ENCODE peak calls at places on chromosomes 5 and 9, in four cellular contexts. One of them, this sample, is unnamed.

GRCh38 chr9:7534211-7534935 is 265.2 kb downstream of the DMAC1 start:
- DNase-seq in H9: no peak
- DNase-seq in IMR-90: no peak
- DNase-seq in H1: no peak
- DNase-seq in this sample: no peak

GRCh38 chr5:137619191-137619870 is 116.6 kb downstream of the KLHL3 start:
- DNase-seq in H9: no peak
- DNase-seq in IMR-90: peak; percentile 81
- DNase-seq in H1: no peak
- DNase-seq in this sample: no peak

GRCh38 chr9:121556580-121556979 is 56.9 kb upstream of the GGTA1 start:
- DNase-seq in H9: no peak
- DNase-seq in IMR-90: peak; percentile 98
- DNase-seq in H1: no peak
- DNase-seq in this sample: no peak

GRCh38 chr5:116573617-116574431 is 799 bp downstream of the SEMA6A start:
- DNase-seq in H9: no peak
- DNase-seq in IMR-90: no peak
- DNase-seq in H1: no peak
- DNase-seq in this sample: peak; percentile 41

GRCh38 chr9:76891874-76892273 is 14.0 kb downstream of the PRUNE2 start:
- DNase-seq in H9: no peak
- DNase-seq in IMR-90: no peak
- DNase-seq in H1: no peak
- DNase-seq in this sample: no peak

GRCh38 chr5:52996966-52997365 is 7.8 kb downstream of the ITGA2 start:
- DNase-seq in H9: no peak
- DNase-seq in IMR-90: no peak
- DNase-seq in H1: no peak
- DNase-seq in this sample: no peak

GRCh38 chr5:34771076-34771475 is 67.9 kb upstream of the TTC23L start:
- DNase-seq in H9: no peak
- DNase-seq in IMR-90: no peak
- DNase-seq in H1: no peak
- DNase-seq in this sample: no peak

GRCh38 chr9:21873540-21874221 is 71.2 kb downstream of the MTAP start:
- DNase-seq in H9: no peak
- DNase-seq in IMR-90: peak; percentile 49
- DNase-seq in H1: no peak
- DNase-seq in this sample: peak; percentile 75

GRCh38 chr9:83422512-83422911 is 115.7 kb downstream of the FRMD3 start:
- DNase-seq in H9: no peak
- DNase-seq in IMR-90: no peak
- DNase-seq in H1: no peak
- DNase-seq in this sample: no peak

GRCh38 chr9:111099199-111100005 is 61.1 kb upstream of the LPAR1 start:
- DNase-seq in H9: peak; percentile 63
- DNase-seq in IMR-90: no peak
- DNase-seq in H1: peak; percentile 47
- DNase-seq in this sample: peak; percentile 94

GRCh38 chr9:137851516-137852217 is 25.9 kb upstream of the CACNA1B start:
- DNase-seq in H9: no peak
- DNase-seq in IMR-90: no peak
- DNase-seq in H1: no peak
- DNase-seq in this sample: peak; percentile 80

GRCh38 chr5:127442085-127442484 is 75.4 kb upstream of the PRRC1 start:
- DNase-seq in H9: no peak
- DNase-seq in IMR-90: peak; percentile 2
- DNase-seq in H1: no peak
- DNase-seq in this sample: no peak

GRCh38 chr5:175235251-175235963 is 208.6 kb downstream of the DRD1 start:
- DNase-seq in H9: no peak
- DNase-seq in IMR-90: peak; percentile 12
- DNase-seq in H1: no peak
- DNase-seq in this sample: no peak

GRCh38 chr9:114240647-114241558 is 82.0 kb upstream of the ORM1 start:
- DNase-seq in H9: no peak
- DNase-seq in IMR-90: no peak
- DNase-seq in H1: no peak
- DNase-seq in this sample: no peak

GRCh38 chr9:131585375-131585774 is 40.1 kb downstream of the PRRT1B start:
- DNase-seq in H9: no peak
- DNase-seq in IMR-90: peak; percentile 7
- DNase-seq in H1: no peak
- DNase-seq in this sample: no peak

GRCh38 chr9:133023117-133023890 is 7.5 kb upstream of the GTF3C5 start:
- DNase-seq in H9: peak; percentile 74
- DNase-seq in IMR-90: no peak
- DNase-seq in H1: no peak
- DNase-seq in this sample: no peak

GRCh38 chr9:15882328-15882727 is 329.5 kb downstream of the CCDC171 start:
- DNase-seq in H9: no peak
- DNase-seq in IMR-90: no peak
- DNase-seq in H1: no peak
- DNase-seq in this sample: no peak

GRCh38 chr9:132789706-132790105 is 88.4 kb downstream of the AK8 start:
- DNase-seq in H9: no peak
- DNase-seq in IMR-90: no peak
- DNase-seq in H1: no peak
- DNase-seq in this sample: no peak

GRCh38 chr5:96708600-96708999 is 46.4 kb downstream of the CAST start:
- DNase-seq in H9: no peak
- DNase-seq in IMR-90: no peak
- DNase-seq in H1: no peak
- DNase-seq in this sample: no peak

GRCh38 chr9:77598510-77598909 is 49.6 kb downstream of the GNA14 start:
- DNase-seq in H9: no peak
- DNase-seq in IMR-90: peak; percentile 37
- DNase-seq in H1: no peak
- DNase-seq in this sample: no peak

GRCh38 chr9:127780126-127780885 is 1.8 kb upstream of the SH2D3C start:
- DNase-seq in H9: no peak
- DNase-seq in IMR-90: no peak
- DNase-seq in H1: no peak
- DNase-seq in this sample: no peak

GRCh38 chr9:111928342-111928720 is 31.7 kb downstream of the UGCG start:
- DNase-seq in H9: no peak
- DNase-seq in IMR-90: peak; percentile 61
- DNase-seq in H1: no peak
- DNase-seq in this sample: no peak

GRCh38 chr5:55502759-55503158 is 32.0 kb downstream of the PLPP1 start:
- DNase-seq in H9: no peak
- DNase-seq in IMR-90: no peak
- DNase-seq in H1: no peak
- DNase-seq in this sample: no peak

GRCh38 chr5:135434591-135435466 is 12.3 kb downstream of the DCANP1 start:
- DNase-seq in H9: peak; percentile 20
- DNase-seq in IMR-90: peak; percentile 72
- DNase-seq in H1: no peak
- DNase-seq in this sample: no peak

GRCh38 chr9:70080481-70081119 is 37.0 kb downstream of the MAMDC2 start:
- DNase-seq in H9: no peak
- DNase-seq in IMR-90: peak; percentile 74
- DNase-seq in H1: no peak
- DNase-seq in this sample: peak; percentile 54

GRCh38 chr5:36570268-36570667 is 36.1 kb upstream of the SLC1A3 start:
- DNase-seq in H9: no peak
- DNase-seq in IMR-90: peak; percentile 20
- DNase-seq in H1: no peak
- DNase-seq in this sample: no peak

GRCh38 chr9:27541740-27542139 is 12.1 kb upstream of the MOB3B start:
- DNase-seq in H9: no peak
- DNase-seq in IMR-90: no peak
- DNase-seq in H1: no peak
- DNase-seq in this sample: no peak

GRCh38 chr5:156414381-156414780 is 87.4 kb downstream of the SGCD start:
- DNase-seq in H9: no peak
- DNase-seq in IMR-90: peak; percentile 28
- DNase-seq in H1: no peak
- DNase-seq in this sample: no peak

GRCh38 chr9:83218411-83219090 is 155.6 kb upstream of the RASEF start:
- DNase-seq in H9: no peak
- DNase-seq in IMR-90: no peak
- DNase-seq in H1: no peak
- DNase-seq in this sample: no peak

GRCh38 chr5:72141440-72142271 is 34.4 kb downstream of the MAP1B start:
- DNase-seq in H9: no peak
- DNase-seq in IMR-90: peak; percentile 97
- DNase-seq in H1: no peak
- DNase-seq in this sample: no peak

GRCh38 chr5:72138943-72139467 is 31.7 kb downstream of the MAP1B start:
- DNase-seq in H9: no peak
- DNase-seq in IMR-90: peak; percentile 97
- DNase-seq in H1: no peak
- DNase-seq in this sample: no peak

GRCh38 chr5:72137826-72138409 is 30.6 kb downstream of the MAP1B start:
- DNase-seq in H9: no peak
- DNase-seq in IMR-90: no peak
- DNase-seq in H1: no peak
- DNase-seq in this sample: no peak

GRCh38 chr5:72144762-72145161 is 37.5 kb downstream of the MAP1B start:
- DNase-seq in H9: no peak
- DNase-seq in IMR-90: no peak
- DNase-seq in H1: no peak
- DNase-seq in this sample: no peak

DNA sequence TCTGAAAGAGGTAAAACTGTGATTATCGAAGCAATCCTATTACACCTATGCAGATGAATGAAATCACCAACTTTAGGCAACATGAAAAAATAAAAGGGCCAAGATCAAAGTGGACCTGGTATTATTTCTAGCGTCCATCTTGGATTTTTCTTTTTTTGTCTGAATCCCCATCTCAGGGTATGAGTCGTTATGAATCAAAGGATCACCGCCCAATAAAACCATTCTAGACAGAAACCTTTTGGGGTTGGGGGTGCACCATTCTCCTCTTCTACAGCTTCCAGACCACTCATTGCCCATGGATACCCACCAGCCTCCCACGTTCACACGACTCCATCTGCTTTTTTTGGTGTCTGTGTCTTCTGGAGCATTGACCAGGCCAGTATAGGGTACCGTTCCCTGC is 33.4 kb downstream of the MAP1B start:
- DNase-seq in H9: no peak
- DNase-seq in IMR-90: no peak
- DNase-seq in H1: no peak
- DNase-seq in this sample: no peak
- H3K27ac ChIP-seq in H9: no peak overlapping the region
- H3K27ac ChIP-seq in IMR-90: peak overlapping the region; percentile 97
- H3K27ac ChIP-seq in H1: no peak overlapping the region
- H3K27ac ChIP-seq in this sample: no peak overlapping the region

GRCh38 chr5:168337361-168337760 is 45.9 kb downstream of the WWC1 start:
- DNase-seq in H9: no peak
- DNase-seq in IMR-90: no peak
- DNase-seq in H1: no peak
- DNase-seq in this sample: no peak

GRCh38 chr5:168340487-168340886 is 49.0 kb downstream of the WWC1 start:
- DNase-seq in H9: no peak
- DNase-seq in IMR-90: no peak
- DNase-seq in H1: no peak
- DNase-seq in this sample: no peak

GRCh38 chr5:168342151-168342825 is 50.8 kb downstream of the WWC1 start:
- DNase-seq in H9: no peak
- DNase-seq in IMR-90: peak; percentile 71
- DNase-seq in H1: no peak
- DNase-seq in this sample: no peak

GRCh38 chr5:168341178-168341577 is 49.7 kb downstream of the WWC1 start:
- DNase-seq in H9: no peak
- DNase-seq in IMR-90: peak; percentile 23
- DNase-seq in H1: no peak
- DNase-seq in this sample: no peak

GRCh38 chr5:168339151-168340140 is 48.0 kb downstream of the WWC1 start:
- DNase-seq in H9: peak; percentile 77
- DNase-seq in IMR-90: no peak
- DNase-seq in H1: no peak
- DNase-seq in this sample: peak; percentile 89
- H3K56ac ChIP-seq in H9: no peak overlapping the region
- H3K56ac ChIP-seq in IMR-90: no peak overlapping the region
- H3K56ac ChIP-seq in H1: no peak overlapping the region
- H3K56ac ChIP-seq in this sample: peak overlapping the region; percentile 37

GRCh38 chr9:135078361-135078821 is 9.1 kb upstream of the OLFM1 start:
- DNase-seq in H9: peak; percentile 7
- DNase-seq in IMR-90: no peak
- DNase-seq in H1: no peak
- DNase-seq in this sample: no peak
- H3K27ac ChIP-seq in H9: no peak overlapping the region
- H3K27ac ChIP-seq in IMR-90: no peak overlapping the region
- H3K27ac ChIP-seq in H1: no peak overlapping the region
- H3K27ac ChIP-seq in this sample: no peak overlapping the region

DNA sequence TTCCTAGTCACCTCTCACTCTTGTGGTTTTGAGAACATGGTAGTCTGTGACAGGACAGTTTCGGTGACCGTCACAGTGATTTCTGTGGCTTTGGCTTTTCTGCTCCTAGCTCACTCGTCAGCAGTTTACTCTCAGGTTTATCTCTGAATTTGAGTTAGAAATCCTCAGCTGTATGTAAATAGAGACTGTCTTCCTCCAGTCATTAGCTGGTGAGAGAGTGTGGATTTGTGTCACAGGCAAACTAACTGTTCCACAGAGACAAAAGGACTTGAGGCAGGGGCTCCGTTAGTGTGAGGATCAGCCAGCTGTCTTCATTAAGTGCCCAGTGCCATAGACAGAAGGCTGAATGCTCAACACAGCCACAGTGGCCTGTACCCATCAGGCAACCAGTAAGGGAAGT is 131.4 kb downstream of the CD180 start:
- DNase-seq in H9: no peak
- DNase-seq in IMR-90: no peak
- DNase-seq in H1: no peak
- DNase-seq in this sample: no peak
- H3K56ac ChIP-seq in H9: no peak overlapping the region
- H3K56ac ChIP-seq in IMR-90: no peak overlapping the region
- H3K56ac ChIP-seq in H1: no peak overlapping the region
- H3K56ac ChIP-seq in this sample: no peak overlapping the region

This sample was measured in mesendoderm.